ENCODE peak calls at places on chromosomes 3 and 15, in five cellular contexts. One of them, this sample, is unnamed.

GRCh38 chr3:13477946-13478345 is 2.2 kb upstream of the HDAC11 start:
- DNase-seq in HL-60: no peak
- DNase-seq in IMR-90: no peak
- DNase-seq in fibroblast of pulmonary artery: no peak
- DNase-seq in SK-N-SH: no peak
- DNase-seq in this sample: no peak

GRCh38 chr15:77032052-77032646 is 37.2 kb downstream of the PSTPIP1 start:
- DNase-seq in HL-60: no peak
- DNase-seq in IMR-90: no peak
- DNase-seq in fibroblast of pulmonary artery: no peak
- DNase-seq in SK-N-SH: peak
- DNase-seq in this sample: no peak

GRCh38 chr3:102123590-102124190 is 274.4 kb downstream of the NFKBIZ start:
- DNase-seq in HL-60: no peak
- DNase-seq in IMR-90: peak
- DNase-seq in fibroblast of pulmonary artery: no peak
- DNase-seq in SK-N-SH: no peak
- DNase-seq in this sample: peak

GRCh38 chr3:34203386-34203785 is 405.0 kb downstream of the PDCD6IP start:
- DNase-seq in HL-60: no peak
- DNase-seq in IMR-90: no peak
- DNase-seq in fibroblast of pulmonary artery: no peak
- DNase-seq in SK-N-SH: no peak
- DNase-seq in this sample: no peak

GRCh38 chr3:88180398-88180999 is 30.7 kb downstream of the C3orf38 start:
- DNase-seq in HL-60: no peak
- DNase-seq in IMR-90: peak
- DNase-seq in fibroblast of pulmonary artery: peak
- DNase-seq in SK-N-SH: peak
- DNase-seq in this sample: peak

GRCh38 chr3:15708882-15709677 is 88.7 kb downstream of the ANKRD28 start:
- DNase-seq in HL-60: no peak
- DNase-seq in IMR-90: peak
- DNase-seq in fibroblast of pulmonary artery: peak
- DNase-seq in SK-N-SH: no peak
- DNase-seq in this sample: peak

GRCh38 chr3:180977498-180977897 is 12.0 kb downstream of the DNAJC19 start:
- DNase-seq in HL-60: no peak
- DNase-seq in IMR-90: no peak
- DNase-seq in fibroblast of pulmonary artery: no peak
- DNase-seq in SK-N-SH: no peak
- DNase-seq in this sample: no peak

GRCh38 chr3:127712461-127712860 is 39.7 kb downstream of the ABTB1 start:
- DNase-seq in HL-60: no peak
- DNase-seq in IMR-90: no peak
- DNase-seq in fibroblast of pulmonary artery: no peak
- DNase-seq in SK-N-SH: no peak
- DNase-seq in this sample: no peak

GRCh38 chr3:123781138-123781537 is 103.0 kb downstream of the MYLK start:
- DNase-seq in HL-60: no peak
- DNase-seq in IMR-90: no peak
- DNase-seq in fibroblast of pulmonary artery: no peak
- DNase-seq in SK-N-SH: no peak
- DNase-seq in this sample: no peak

GRCh38 chr15:82792068-82792467 is 13.8 kb downstream of the FSD2 start:
- DNase-seq in HL-60: no peak
- DNase-seq in IMR-90: no peak
- DNase-seq in fibroblast of pulmonary artery: no peak
- DNase-seq in SK-N-SH: no peak
- DNase-seq in this sample: no peak

GRCh38 chr15:58472821-58473581 is 41.2 kb downstream of the LIPC start:
- DNase-seq in HL-60: no peak
- DNase-seq in IMR-90: peak
- DNase-seq in fibroblast of pulmonary artery: peak
- DNase-seq in SK-N-SH: no peak
- DNase-seq in this sample: no peak

GRCh38 chr3:107421170-107421792 is 44.0 kb downstream of the CCDC54 start:
- DNase-seq in HL-60: no peak
- DNase-seq in IMR-90: peak
- DNase-seq in fibroblast of pulmonary artery: peak
- DNase-seq in SK-N-SH: peak
- DNase-seq in this sample: peak

GRCh38 chr15:50236433-50236832 is 29.1 kb downstream of the HDC start:
- DNase-seq in HL-60: no peak
- DNase-seq in IMR-90: no peak
- DNase-seq in fibroblast of pulmonary artery: no peak
- DNase-seq in SK-N-SH: no peak
- DNase-seq in this sample: no peak

GRCh38 chr15:60966316-60966715 is 262.8 kb downstream of the RORA start:
- DNase-seq in HL-60: no peak
- DNase-seq in IMR-90: peak
- DNase-seq in fibroblast of pulmonary artery: no peak
- DNase-seq in SK-N-SH: no peak
- DNase-seq in this sample: peak

GRCh38 chr3:121488628-121489027 is 57.2 kb downstream of the POLQ start:
- DNase-seq in HL-60: no peak
- DNase-seq in IMR-90: no peak
- DNase-seq in fibroblast of pulmonary artery: no peak
- DNase-seq in SK-N-SH: no peak
- DNase-seq in this sample: no peak

GRCh38 chr15:60005352-60006202 is 1.5 kb downstream of the FOXB1 start:
- DNase-seq in HL-60: no peak
- DNase-seq in IMR-90: no peak
- DNase-seq in fibroblast of pulmonary artery: no peak
- DNase-seq in SK-N-SH: peak
- DNase-seq in this sample: no peak

GRCh38 chr3:133548090-133548489 is 25.4 kb upstream of the CDV3 start:
- DNase-seq in HL-60: no peak
- DNase-seq in IMR-90: peak
- DNase-seq in fibroblast of pulmonary artery: peak
- DNase-seq in SK-N-SH: no peak
- DNase-seq in this sample: peak

GRCh38 chr3:134373942-134374790 is at the start of gene AMOTL2:
- DNase-seq in HL-60: peak
- DNase-seq in IMR-90: peak
- DNase-seq in fibroblast of pulmonary artery: peak
- DNase-seq in SK-N-SH: peak
- DNase-seq in this sample: peak

GRCh38 chr3:127135241-127136023 is 57.5 kb upstream of the PRR23E start:
- DNase-seq in HL-60: no peak
- DNase-seq in IMR-90: peak
- DNase-seq in fibroblast of pulmonary artery: peak
- DNase-seq in SK-N-SH: peak
- DNase-seq in this sample: peak

GRCh38 chr3:8266679-8267267 is 234.8 kb upstream of the LMCD1 start:
- DNase-seq in HL-60: no peak
- DNase-seq in IMR-90: no peak
- DNase-seq in fibroblast of pulmonary artery: no peak
- DNase-seq in SK-N-SH: no peak
- DNase-seq in this sample: no peak

GRCh38 chr3:123467051-123467450 is 18.2 kb upstream of the ADCY5 start:
- DNase-seq in HL-60: no peak
- DNase-seq in IMR-90: no peak
- DNase-seq in fibroblast of pulmonary artery: no peak
- DNase-seq in SK-N-SH: no peak
- DNase-seq in this sample: no peak

GRCh38 chr3:187661267-187661666 is 8.9 kb downstream of the SST start:
- DNase-seq in HL-60: no peak
- DNase-seq in IMR-90: no peak
- DNase-seq in fibroblast of pulmonary artery: no peak
- DNase-seq in SK-N-SH: no peak
- DNase-seq in this sample: no peak

GRCh38 chr3:193869221-193870201 is 266.4 kb upstream of the HES1 start:
- DNase-seq in HL-60: no peak
- DNase-seq in IMR-90: peak
- DNase-seq in fibroblast of pulmonary artery: peak
- DNase-seq in SK-N-SH: peak
- DNase-seq in this sample: peak

GRCh38 chr3:143084856-143085731 is 34.5 kb upstream of the CHST2 start:
- DNase-seq in HL-60: peak
- DNase-seq in IMR-90: peak
- DNase-seq in fibroblast of pulmonary artery: peak
- DNase-seq in SK-N-SH: no peak
- DNase-seq in this sample: peak

GRCh38 chr3:64880926-64881325 is 193.1 kb upstream of the ADAMTS9 start:
- DNase-seq in HL-60: no peak
- DNase-seq in IMR-90: no peak
- DNase-seq in fibroblast of pulmonary artery: no peak
- DNase-seq in SK-N-SH: no peak
- DNase-seq in this sample: no peak

GRCh38 chr3:23170306-23170705 is 32.8 kb upstream of the UBE2E2 start:
- DNase-seq in HL-60: no peak
- DNase-seq in IMR-90: peak
- DNase-seq in fibroblast of pulmonary artery: peak
- DNase-seq in SK-N-SH: no peak
- DNase-seq in this sample: peak

GRCh38 chr15:72861511-72861910 is 78.0 kb upstream of the ADPGK start:
- DNase-seq in HL-60: no peak
- DNase-seq in IMR-90: no peak
- DNase-seq in fibroblast of pulmonary artery: no peak
- DNase-seq in SK-N-SH: no peak
- DNase-seq in this sample: no peak

GRCh38 chr3:32472716-32473115 is 29.9 kb downstream of the CMTM6 start:
- DNase-seq in HL-60: no peak
- DNase-seq in IMR-90: no peak
- DNase-seq in fibroblast of pulmonary artery: no peak
- DNase-seq in SK-N-SH: no peak
- DNase-seq in this sample: no peak

GRCh38 chr3:25902586-25902985 is 112.7 kb downstream of the OXSM start:
- DNase-seq in HL-60: no peak
- DNase-seq in IMR-90: no peak
- DNase-seq in fibroblast of pulmonary artery: no peak
- DNase-seq in SK-N-SH: no peak
- DNase-seq in this sample: no peak

GRCh38 chr3:195580733-195581443 is 2.9 kb downstream of the APOD start:
- DNase-seq in HL-60: no peak
- DNase-seq in IMR-90: peak
- DNase-seq in fibroblast of pulmonary artery: peak
- DNase-seq in SK-N-SH: no peak
- DNase-seq in this sample: peak

GRCh38 chr15:89577776-89578115 is 2.5 kb downstream of the TICRR start:
- DNase-seq in HL-60: no peak
- DNase-seq in IMR-90: no peak
- DNase-seq in fibroblast of pulmonary artery: no peak
- DNase-seq in SK-N-SH: no peak
- DNase-seq in this sample: no peak
- H3K4me3 ChIP-seq in HL-60: peak
- H3K4me3 ChIP-seq in IMR-90: no peak
- H3K4me3 ChIP-seq in fibroblast of pulmonary artery: peak
- H3K4me3 ChIP-seq in SK-N-SH: peak
- H3K4me3 ChIP-seq in this sample: peak

DNA sequence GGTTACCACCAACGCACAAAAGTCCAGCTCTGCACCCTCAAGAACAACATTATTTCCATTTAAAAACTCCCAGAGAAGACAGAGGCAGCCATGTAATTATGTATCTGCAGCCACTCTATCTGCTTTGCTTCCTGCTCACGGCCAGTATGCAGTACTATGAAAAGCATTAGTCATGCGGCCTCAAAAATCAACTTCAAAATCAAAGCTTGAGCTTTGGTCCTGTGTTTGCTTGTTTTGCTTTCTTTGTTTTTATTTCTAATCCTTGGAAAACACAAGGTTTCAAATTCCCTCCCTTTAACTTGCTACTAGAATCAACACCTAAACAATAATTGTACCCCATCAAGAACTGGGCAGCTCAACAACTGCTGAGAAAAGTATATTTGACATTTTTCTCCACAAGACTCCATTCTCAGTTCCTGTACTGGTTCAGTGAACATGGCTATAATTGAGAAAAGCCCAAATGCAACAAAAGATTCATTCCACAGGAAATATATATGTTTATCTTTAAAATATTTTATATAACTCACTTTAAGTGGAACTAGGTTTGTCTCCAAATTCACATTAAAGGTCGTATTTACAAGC is 37.6 kb downstream of the GBE1 start:
- DNase-seq in HL-60: no peak
- DNase-seq in IMR-90: peak
- DNase-seq in fibroblast of pulmonary artery: peak
- DNase-seq in SK-N-SH: no peak
- DNase-seq in this sample: peak
- TF ChIP-seq CTCF in HL-60: no peak
- TF ChIP-seq CTCF in IMR-90: no peak
- TF ChIP-seq CTCF in fibroblast of pulmonary artery: no peak
- TF ChIP-seq CTCF in SK-N-SH: no peak
- TF ChIP-seq CTCF in this sample: no peak

GRCh38 chr15:29612701-29613100 is 209.6 kb downstream of the TJP1 start:
- DNase-seq in HL-60: no peak
- DNase-seq in IMR-90: peak
- DNase-seq in fibroblast of pulmonary artery: peak
- DNase-seq in SK-N-SH: no peak
- DNase-seq in this sample: peak

GRCh38 chr15:29618586-29618985 is 203.7 kb downstream of the TJP1 start:
- DNase-seq in HL-60: no peak
- DNase-seq in IMR-90: no peak
- DNase-seq in fibroblast of pulmonary artery: no peak
- DNase-seq in SK-N-SH: no peak
- DNase-seq in this sample: no peak

GRCh38 chr15:29615791-29616190 is 206.5 kb downstream of the TJP1 start:
- DNase-seq in HL-60: no peak
- DNase-seq in IMR-90: no peak
- DNase-seq in fibroblast of pulmonary artery: no peak
- DNase-seq in SK-N-SH: no peak
- DNase-seq in this sample: no peak

GRCh38 chr15:29613951-29614382 is 208.3 kb downstream of the TJP1 start:
- DNase-seq in HL-60: no peak
- DNase-seq in IMR-90: no peak
- DNase-seq in fibroblast of pulmonary artery: peak
- DNase-seq in SK-N-SH: peak
- DNase-seq in this sample: no peak

GRCh38 chr15:29616512-29616911 is 205.8 kb downstream of the TJP1 start:
- DNase-seq in HL-60: no peak
- DNase-seq in IMR-90: peak
- DNase-seq in fibroblast of pulmonary artery: no peak
- DNase-seq in SK-N-SH: no peak
- DNase-seq in this sample: no peak
- H3K4me3 ChIP-seq in HL-60: no peak
- H3K4me3 ChIP-seq in IMR-90: no peak
- H3K4me3 ChIP-seq in fibroblast of pulmonary artery: no peak
- H3K4me3 ChIP-seq in SK-N-SH: no peak
- H3K4me3 ChIP-seq in this sample: no peak

GRCh38 chr15:99982662-99983061 is 249.4 kb upstream of the LYSMD4 start:
- DNase-seq in HL-60: no peak
- DNase-seq in IMR-90: no peak
- DNase-seq in fibroblast of pulmonary artery: no peak
- DNase-seq in SK-N-SH: peak
- DNase-seq in this sample: no peak

GRCh38 chr15:99981839-99982658 is 248.8 kb upstream of the LYSMD4 start:
- DNase-seq in HL-60: no peak
- DNase-seq in IMR-90: no peak
- DNase-seq in fibroblast of pulmonary artery: no peak
- DNase-seq in SK-N-SH: peak
- DNase-seq in this sample: no peak

GRCh38 chr15:99983171-99983891 is 250.1 kb upstream of the LYSMD4 start:
- DNase-seq in HL-60: no peak
- DNase-seq in IMR-90: no peak
- DNase-seq in fibroblast of pulmonary artery: peak
- DNase-seq in SK-N-SH: no peak
- DNase-seq in this sample: no peak

GRCh38 chr15:99984491-99985243 is 251.4 kb upstream of the LYSMD4 start:
- DNase-seq in HL-60: no peak
- DNase-seq in IMR-90: no peak
- DNase-seq in fibroblast of pulmonary artery: no peak
- DNase-seq in SK-N-SH: no peak
- DNase-seq in this sample: no peak

GRCh38 chr15:99983894-99984293 is 250.7 kb upstream of the LYSMD4 start:
- DNase-seq in HL-60: no peak
- DNase-seq in IMR-90: no peak
- DNase-seq in fibroblast of pulmonary artery: peak
- DNase-seq in SK-N-SH: no peak
- DNase-seq in this sample: no peak
- TF ChIP-seq CTCF in HL-60: no peak
- TF ChIP-seq CTCF in IMR-90: no peak
- TF ChIP-seq CTCF in fibroblast of pulmonary artery: no peak
- TF ChIP-seq CTCF in SK-N-SH: no peak
- TF ChIP-seq CTCF in this sample: no peak

This sample was measured in fibroblast of the aortic adventitia.